ENCODE peak calls at places on chromosomes 7 and 10, in ten cellular contexts. Z is BJ, U is cardiac muscle cell, H is Caco-2, B is SK-N-SH, I is GM12865, W is psoas muscle, Q is mammary epithelial cell, A is adrenal gland, E is mesothelial cell of epicardium. P is an unnamed sample.

GRCh38 chr7:140656548-140657515 is 15.9 kb upstream of the ADCK2 start:
- DNase-seq in Z (no peak), U (peak), H (peak), B (no peak), I (peak), W (peak), Q (peak), A (no peak), E (no peak), P (peak)

GRCh38 chr10:13219685-13220670 is 14.2 kb downstream of the UCMA start:
- DNase-seq in Z (no peak), U (no peak), H (peak), B (no peak), I (peak), W (peak), Q (peak), A (no peak), E (no peak), P (peak)

GRCh38 chr7:76044375-76044774 is 3.4 kb downstream of the STYXL1 start:
- DNase-seq in Z (no peak), U (no peak), H (no peak), B (no peak), I (no peak), W (no peak), Q (no peak), A (no peak), E (no peak), P (no peak)

GRCh38 chr10:117615649-117616048 is 73.1 kb downstream of the EMX2 start:
- DNase-seq in Z (no peak), U (no peak), H (no peak), B (no peak), I (no peak), W (no peak), Q (no peak), A (no peak), E (no peak), P (no peak)

GRCh38 chr7:50791921-50792341 is 9.2 kb upstream of the GRB10 start:
- DNase-seq in Z (no peak), U (no peak), H (no peak), B (no peak), I (no peak), W (no peak), Q (no peak), A (no peak), E (no peak), P (no peak)

GRCh38 chr10:102628451-102628911 is 15.8 kb upstream of the TRIM8 start:
- DNase-seq in Z (no peak), U (no peak), H (no peak), B (peak), I (no peak), W (peak), Q (peak), A (peak), E (no peak), P (no peak)

GRCh38 chr7:20320322-20320721 is 10.4 kb upstream of the ITGB8 start:
- DNase-seq in Z (no peak), U (no peak), H (no peak), B (no peak), I (no peak), W (no peak), Q (no peak), A (no peak), E (no peak), P (no peak)

GRCh38 chr7:150923191-150923590 is 54.9 kb downstream of the KCNH2 start:
- DNase-seq in Z (no peak), U (no peak), H (no peak), B (no peak), I (no peak), W (no peak), Q (no peak), A (no peak), E (no peak), P (no peak)

GRCh38 chr7:155002411-155003214 is at the start of gene PAXIP1:
- DNase-seq in Z (no peak), U (peak), H (peak), B (peak), I (peak), W (peak), Q (peak), A (peak), E (peak), P (peak)

GRCh38 chr7:78019457-78020130 is 221.0 kb downstream of the PHTF2 start:
- DNase-seq in Z (no peak), U (peak), H (peak), B (peak), I (peak), W (peak), Q (peak), A (peak), E (peak), P (peak)

GRCh38 chr7:78022165-78022564 is 223.6 kb downstream of the PHTF2 start:
- DNase-seq in Z (no peak), U (no peak), H (no peak), B (no peak), I (no peak), W (no peak), Q (no peak), A (no peak), E (no peak), P (no peak)

GRCh38 chr7:78020131-78020873 is 221.7 kb downstream of the PHTF2 start:
- DNase-seq in Z (peak), U (peak), H (peak), B (peak), I (peak), W (peak), Q (peak), A (peak), E (no peak), P (peak)

GRCh38 chr7:78018541-78019456 is 220.2 kb downstream of the PHTF2 start:
- DNase-seq in Z (no peak), U (no peak), H (no peak), B (peak), I (peak), W (peak), Q (no peak), A (peak), E (no peak), P (no peak)

DNA sequence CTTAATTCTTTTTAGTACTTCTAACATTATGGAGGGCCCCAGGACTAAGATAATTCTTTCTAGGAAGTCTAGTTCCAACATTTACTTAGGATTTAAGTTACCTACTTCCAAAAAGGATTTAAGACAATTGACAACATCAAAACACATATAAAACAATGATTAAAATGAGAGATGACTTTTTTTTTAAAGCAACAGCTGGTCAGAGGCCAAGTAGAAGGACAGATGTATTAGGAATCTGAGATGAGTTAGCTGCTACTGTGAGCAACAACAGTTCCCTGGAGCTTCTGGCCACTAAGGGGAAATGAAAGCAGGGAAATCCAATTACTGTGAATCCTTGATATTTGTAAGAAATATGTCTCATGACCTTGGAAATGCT is 222.3 kb downstream of the PHTF2 start:
- DNase-seq in Z (no peak), U (no peak), H (no peak), B (no peak), I (no peak), W (no peak), Q (no peak), A (no peak), E (no peak), P (no peak)
- TF ChIP-seq CTCF in Z (no peak), U (no peak), H (no peak), B (no peak), I (no peak), W (no peak), Q (no peak), A (no peak), E (no peak), P (no peak)

DNA sequence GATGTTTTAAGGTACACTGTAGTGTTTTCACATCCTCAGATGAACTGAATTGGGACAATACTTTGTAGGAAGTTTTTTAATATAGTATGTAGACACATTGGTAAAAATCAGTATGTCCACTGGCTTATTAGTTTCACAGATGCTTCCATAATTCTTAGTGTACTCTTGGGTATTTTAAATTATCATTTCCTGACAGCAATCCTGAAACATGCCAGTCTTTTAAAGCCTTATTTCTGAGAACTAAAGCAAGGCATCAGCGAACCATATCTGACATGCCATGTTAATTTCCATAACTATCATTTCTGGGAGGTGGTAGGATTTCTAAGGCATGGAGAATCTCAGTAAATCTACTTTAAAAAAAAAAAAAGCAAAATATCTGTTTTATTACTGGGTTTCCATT is 266.4 kb downstream of the ADK start:
- DNase-seq in Z (no peak), U (no peak), H (no peak), B (no peak), I (no peak), W (no peak), Q (no peak), A (no peak), E (no peak), P (no peak)
- TF ChIP-seq CTCF in Z (no peak), U (no peak), H (no peak), B (no peak), I (no peak), W (no peak), Q (no peak), A (no peak), E (no peak), P (no peak)

GRCh38 chr10:84256510-84257342 is 11.9 kb downstream of the RGR start:
- DNase-seq in Z (no peak), U (peak), H (no peak), B (no peak), I (peak), W (peak), Q (peak), A (peak), E (no peak), P (peak)
- TF ChIP-seq CTCF in Z (peak), U (peak), H (no peak), B (peak), I (peak), W (peak), Q (peak), A (peak), E (peak), P (peak)

GRCh38 chr10:68047088-68047487 is 28.0 kb downstream of the HERC4 start:
- DNase-seq in Z (no peak), U (no peak), H (no peak), B (no peak), I (peak), W (no peak), Q (no peak), A (no peak), E (no peak), P (no peak)
- TF ChIP-seq CTCF in Z (no peak), U (no peak), H (no peak), B (no peak), I (no peak), W (no peak), Q (no peak), A (no peak), E (no peak), P (no peak)

GRCh38 chr7:86282014-86282682 is 361.6 kb upstream of the GRM3 start:
- DNase-seq in Z (no peak), U (no peak), H (no peak), B (peak), I (no peak), W (peak), Q (no peak), A (no peak), E (no peak), P (no peak)

GRCh38 chr7:86280150-86280549 is 363.6 kb upstream of the GRM3 start:
- DNase-seq in Z (no peak), U (no peak), H (no peak), B (no peak), I (no peak), W (no peak), Q (no peak), A (no peak), E (no peak), P (no peak)
- TF ChIP-seq CTCF in Z (no peak), U (no peak), H (no peak), B (no peak), I (no peak), W (no peak), Q (no peak), A (no peak), E (no peak), P (no peak)

DNA sequence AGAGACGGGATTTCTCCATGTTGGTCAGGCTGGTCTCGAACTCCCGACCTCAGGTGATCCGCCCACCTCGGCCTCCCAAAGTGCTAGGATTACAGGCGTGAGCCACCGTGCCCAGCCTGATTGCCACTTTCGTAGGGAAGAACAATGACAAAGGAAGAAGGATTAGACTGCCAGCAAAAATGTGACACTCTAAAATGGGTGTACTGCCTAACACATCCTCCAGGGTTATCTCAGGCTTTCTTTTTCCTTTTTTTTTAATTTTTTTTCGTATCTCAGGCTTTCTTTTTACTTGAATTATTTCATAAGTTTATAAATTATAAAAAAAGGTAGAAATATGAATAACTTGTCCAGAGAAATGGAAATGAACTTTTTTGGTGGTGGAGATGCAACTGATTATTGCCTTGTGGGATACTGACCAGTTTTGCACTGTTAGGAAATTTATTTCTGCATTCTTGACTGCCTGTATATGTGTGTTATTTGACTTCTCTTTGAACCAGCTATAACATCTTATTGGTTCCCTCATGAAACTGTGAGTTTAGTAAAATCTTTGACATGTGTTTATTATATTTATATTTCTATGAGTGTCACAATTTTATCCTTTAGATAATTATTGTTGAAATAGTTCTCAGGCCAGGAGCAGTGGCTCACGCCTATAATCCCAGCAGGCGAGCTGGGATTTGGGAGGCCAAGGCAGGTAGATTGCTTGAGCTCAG is 56.8 kb downstream of the XRCC2 start:
- DNase-seq in Z (no peak), U (no peak), H (no peak), B (no peak), I (no peak), W (no peak), Q (no peak), A (no peak), E (no peak), P (no peak)
- TF ChIP-seq CTCF in Z (no peak), U (no peak), H (no peak), B (no peak), I (no peak), W (peak), Q (no peak), A (no peak), E (peak), P (no peak)

GRCh38 chr10:78954701-78955100 is 114.1 kb upstream of the ZMIZ1 start:
- DNase-seq in Z (no peak), U (no peak), H (no peak), B (no peak), I (no peak), W (no peak), Q (no peak), A (no peak), E (no peak), P (no peak)

GRCh38 chr10:78954009-78954297 is 114.8 kb upstream of the ZMIZ1 start:
- DNase-seq in Z (no peak), U (no peak), H (no peak), B (no peak), I (no peak), W (no peak), Q (no peak), A (no peak), E (no peak), P (no peak)

GRCh38 chr10:78957471-78958039 is 111.2 kb upstream of the ZMIZ1 start:
- DNase-seq in Z (no peak), U (no peak), H (no peak), B (no peak), I (no peak), W (no peak), Q (peak), A (no peak), E (no peak), P (no peak)

GRCh38 chr10:78955206-78955605 is 113.6 kb upstream of the ZMIZ1 start:
- DNase-seq in Z (no peak), U (no peak), H (no peak), B (no peak), I (no peak), W (no peak), Q (no peak), A (no peak), E (no peak), P (no peak)

DNA sequence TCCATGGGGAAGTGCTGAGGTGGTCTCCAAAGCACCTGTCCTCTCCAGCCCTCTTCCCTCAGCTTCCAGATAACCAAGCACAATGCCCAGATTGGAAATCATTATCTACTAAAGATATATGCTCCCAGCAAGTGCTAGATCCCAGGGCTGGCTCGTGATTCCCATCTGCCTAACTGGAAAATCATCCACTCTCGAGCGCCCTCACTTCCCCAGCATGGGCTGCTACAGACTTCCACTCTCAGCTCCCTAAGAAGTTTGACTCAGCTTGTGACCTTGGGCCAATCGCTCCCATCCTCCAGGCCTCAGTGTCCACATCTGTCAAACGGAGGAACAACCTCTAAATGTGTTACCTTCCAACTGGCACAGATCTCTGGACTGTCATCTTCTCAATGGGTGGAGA is 112.4 kb upstream of the ZMIZ1 start:
- DNase-seq in Z (no peak), U (no peak), H (no peak), B (no peak), I (no peak), W (no peak), Q (no peak), A (no peak), E (no peak), P (no peak)
- TF ChIP-seq CTCF in Z (no peak), U (no peak), H (no peak), B (no peak), I (no peak), W (no peak), Q (no peak), A (no peak), E (no peak), P (no peak)

GRCh38 chr10:123044391-123044790 is 35.6 kb downstream of the ACADSB start:
- DNase-seq in Z (no peak), U (no peak), H (no peak), B (peak), I (no peak), W (no peak), Q (peak), A (no peak), E (no peak), P (no peak)
- TF ChIP-seq CTCF in Z (no peak), U (peak), H (peak), B (peak), I (no peak), W (no peak), Q (peak), A (no peak), E (no peak), P (no peak)

GRCh38 chr10:103854265-103854686 is 1.1 kb downstream of the SH3PXD2A start:
- DNase-seq in Z (no peak), U (peak), H (no peak), B (no peak), I (no peak), W (no peak), Q (no peak), A (no peak), E (no peak), P (no peak)

GRCh38 chr10:103854687-103855423 is 521 bp downstream of the SH3PXD2A start:
- DNase-seq in Z (no peak), U (peak), H (no peak), B (peak), I (no peak), W (peak), Q (no peak), A (no peak), E (no peak), P (peak)

GRCh38 chr10:103855852-103856496 is 598 bp upstream of the SH3PXD2A start:
- DNase-seq in Z (no peak), U (no peak), H (no peak), B (no peak), I (no peak), W (no peak), Q (no peak), A (no peak), E (no peak), P (no peak)

GRCh38 chr10:103856497-103857175 is 1.3 kb upstream of the SH3PXD2A start:
- DNase-seq in Z (no peak), U (no peak), H (peak), B (no peak), I (no peak), W (no peak), Q (no peak), A (no peak), E (no peak), P (no peak)

GRCh38 chr10:103855424-103855823 is at the start of gene SH3PXD2A:
- DNase-seq in Z (no peak), U (peak), H (no peak), B (peak), I (no peak), W (peak), Q (no peak), A (no peak), E (peak), P (peak)
- TF ChIP-seq CTCF in Z (no peak), U (no peak), H (no peak), B (no peak), I (no peak), W (no peak), Q (no peak), A (no peak), E (no peak), P (no peak)